ENCODE peak calls at places on chromosomes 11 and 22, in six cellular contexts. F, H, U, E, Z and N are unnamed samples.
A peak's percentile ranks its signal among the peaks of the same experiment; 100 is the strongest.

GRCh38 chr11:68167474-68167873 is 45.6 kb downstream of the KMT5B start:
- DNase-seq in F (no peak), E (no peak), U (no peak), Z (no peak), H (no peak), N (no peak)

GRCh38 chr22:17920145-17920605 is 104.2 kb downstream of the MICAL3 start:
- DNase-seq in F (no peak), U (no peak), Z (no peak), E (no peak), H (no peak), N (peak; percentile 66)

GRCh38 chr11:41784513-41785335 is 325.3 kb upstream of the LRRC4C start:
- DNase-seq in Z (no peak), F (no peak), E (no peak), U (no peak), H (no peak), N (no peak)

GRCh38 chr11:69920500-69921428 is 101.5 kb upstream of the FGF3 start:
- DNase-seq in E (no peak), U (no peak), H (no peak), Z (no peak), F (no peak), N (peak; percentile 50)

GRCh38 chr11:82796970-82797594 is 63.4 kb upstream of the FAM181B start:
- DNase-seq in H (no peak), U (no peak), F (no peak), E (peak; percentile 34), Z (no peak), N (no peak)

GRCh38 chr11:19460718-19461405 is 220.1 kb upstream of the E2F8 start:
- DNase-seq in Z (no peak), F (no peak), E (no peak), H (no peak), U (no peak), N (no peak)

GRCh38 chr11:69115586-69116560 is 39.9 kb upstream of the SMIM38 start:
- DNase-seq in Z (no peak), H (no peak), E (no peak), U (no peak), F (no peak), N (peak; percentile 84)

GRCh38 chr11:3738241-3738640 is 59.1 kb downstream of the NUP98 start:
- DNase-seq in F (no peak), Z (no peak), H (no peak), E (no peak), U (no peak), N (no peak)

GRCh38 chr11:27754035-27755017 is 54.1 kb upstream of the BDNF start:
- DNase-seq in F (no peak), U (no peak), Z (no peak), E (no peak), H (peak; percentile 1), N (no peak)

GRCh38 chr11:32891657-32892354 is 805 bp upstream of the QSER1 start:
- DNase-seq in Z (peak; percentile 13), F (peak; percentile 5), U (no peak), E (no peak), H (peak; percentile 51), N (no peak)